ENCODE peak calls at places on chromosomes 11 and 22, in nine cellular contexts. V is stimulated activated CD4-positive, alpha-beta T cell treated with anti-CD3 and anti-CD28 coated beads, Interleukin-12 subunit alpha, Interleukin-12 subunit beta, amount 100 ng/mL, for 48 hours; K is HFFc6; M is A549; X is RWPE1; T is colonic mucosa; J is HL-60; O is non-pigmented ciliary epithelial cell; S is neural crest cell. U is an unnamed sample.

GRCh38 chr11:112776834-112777793 is 184.1 kb upstream of the NCAM1 start:
- DNase-seq in T (no peak), X (no peak), M (no peak), O (no peak), S (no peak), V (no peak), K (no peak), J (no peak), U (no peak)

GRCh38 chr11:134466035-134466908 is 54.2 kb upstream of the B3GAT1 start:
- DNase-seq in J (no peak), V (no peak), M (no peak), T (peak; percentile 72), S (peak; percentile 14), K (no peak), O (no peak), X (no peak), U (peak; percentile 12)

GRCh38 chr22:45710469-45710868 is 38.8 kb downstream of the ATXN10 start:
- DNase-seq in V (no peak), J (no peak), M (no peak), O (no peak), X (no peak), K (no peak), S (no peak), T (no peak), U (no peak)

GRCh38 chr11:111417011-111417765 is 38.1 kb upstream of the POU2AF1 start:
- DNase-seq in X (no peak), M (no peak), T (no peak), J (peak; percentile 23), V (no peak), O (no peak), K (no peak), S (no peak), U (no peak)

GRCh38 chr11:534592-535518 is 521 bp downstream of the HRAS start:
- DNase-seq in J (peak; percentile 37), K (no peak), M (peak; percentile 35), V (no peak), X (peak; percentile 79), T (no peak), O (no peak), S (no peak), U (no peak)

GRCh38 chr11:89487016-89487415 is 4.2 kb downstream of the NOX4 start:
- DNase-seq in X (no peak), O (no peak), T (no peak), J (no peak), S (no peak), K (peak; percentile 30), M (no peak), V (no peak), U (no peak)

GRCh38 chr11:24760681-24761080 is 263.8 kb downstream of the LUZP2 start:
- DNase-seq in M (no peak), J (no peak), K (no peak), X (no peak), O (peak; percentile 48), S (no peak), T (no peak), V (no peak), U (no peak)

GRCh38 chr22:43297246-43298061 is 45.7 kb downstream of the SCUBE1 start:
- DNase-seq in V (no peak), T (no peak), S (no peak), O (no peak), K (no peak), J (no peak), M (no peak), X (no peak), U (no peak)

U was measured in neuronal stem cell.